ENCODE peak calls at places on chromosomes 3 and 15, in eight cellular contexts. U is stimulated activated CD4-positive, alpha-beta T cell treated with anti-CD3 and anti-CD28 coated beads, Interleukin-2, amount 100 ng/mL, for 48 hours; A is heart right ventricle; X is activated naive CD4-positive, alpha-beta T cell; F is DMS79; O is smooth muscle cell of the brain vasculature; C is retinal pigment epithelial cell; N is coronary artery. J is an unnamed sample.

GRCh38 chr3:72970942-72971341 is 25.7 kb upstream of the PPP4R2 start:
- DNase-seq in N (no peak), X (no peak), U (no peak), F (no peak), C (no peak), O (no peak), A (no peak), J (no peak)

GRCh38 chr15:74908635-74909034 is 2.0 kb upstream of the FAM219B start:
- DNase-seq in O (no peak), X (no peak), C (no peak), U (no peak), A (no peak), F (no peak), N (no peak), J (no peak)

GRCh38 chr3:71694358-71694999 is 30.7 kb downstream of the EIF4E3 start:
- DNase-seq in A (no peak), N (no peak), O (no peak), U (no peak), X (no peak), F (no peak), C (peak), J (no peak)

GRCh38 chr3:53074761-53075742 is 29.2 kb upstream of the SFMBT1 start:
- DNase-seq in U (no peak), A (no peak), C (no peak), O (no peak), X (no peak), N (no peak), F (no peak), J (no peak)

GRCh38 chr3:39185326-39185958 is 7.0 kb downstream of the XIRP1 start:
- DNase-seq in U (no peak), A (no peak), N (no peak), O (no peak), F (no peak), C (no peak), X (no peak), J (no peak)

GRCh38 chr15:99211926-99212325 is 37.5 kb downstream of the TTC23 start:
- DNase-seq in N (no peak), C (no peak), O (no peak), X (no peak), F (no peak), U (no peak), A (no peak), J (no peak)

GRCh38 chr15:85964471-85964870 is 115.2 kb upstream of the AGBL1 start:
- DNase-seq in F (no peak), O (no peak), U (no peak), A (no peak), X (no peak), N (no peak), C (no peak), J (no peak)

GRCh38 chr3:133803474-133803873 is 2.1 kb upstream of the SRPRB start:
- DNase-seq in A (no peak), O (no peak), X (no peak), N (no peak), C (no peak), U (no peak), F (no peak), J (no peak)

GRCh38 chr15:63858448-63858847 is 24.7 kb upstream of the HERC1 start:
- DNase-seq in N (no peak), C (no peak), A (no peak), O (no peak), U (no peak), F (no peak), X (no peak), J (no peak)

GRCh38 chr3:55565516-55565915 is 78.4 kb upstream of the WNT5A start:
- DNase-seq in U (no peak), N (no peak), A (no peak), C (no peak), F (no peak), O (no peak), X (no peak), J (no peak)

GRCh38 chr3:104763007-104763406 is 603.7 kb upstream of the ALCAM start:
- DNase-seq in U (no peak), O (peak), A (no peak), N (no peak), X (no peak), C (peak), F (no peak), J (no peak)

GRCh38 chr3:71226565-71227281 is 356.8 kb downstream of the FOXP1 start:
- DNase-seq in U (peak), C (no peak), X (peak), N (no peak), F (no peak), O (no peak), A (peak), J (no peak)

GRCh38 chr3:124292329-124292728 is 300.4 kb upstream of the ROPN1 start:
- DNase-seq in A (no peak), N (no peak), U (no peak), O (no peak), F (no peak), X (no peak), C (no peak), J (no peak)

GRCh38 chr15:70765504-70766281 is 2.3 kb upstream of the UACA start:
- DNase-seq in U (no peak), N (no peak), A (no peak), X (no peak), F (no peak), C (no peak), O (no peak), J (no peak)

GRCh38 chr3:69914395-69914794 is 85.1 kb upstream of the SAMMSON start:
- DNase-seq in F (no peak), O (no peak), N (no peak), C (no peak), X (no peak), U (no peak), A (no peak), J (no peak)

GRCh38 chr3:46673151-46674030 is 20.1 kb downstream of the ALS2CL start:
- DNase-seq in F (no peak), C (no peak), X (no peak), O (no peak), U (no peak), N (no peak), A (no peak), J (no peak)

GRCh38 chr15:48671381-48672022 is 26.0 kb upstream of the FBN1 start:
- DNase-seq in U (no peak), O (no peak), C (no peak), X (no peak), F (no peak), N (no peak), A (peak), J (no peak)

GRCh38 chr3:30724863-30725262 is 118.5 kb downstream of the TGFBR2 start:
- DNase-seq in F (no peak), U (no peak), A (no peak), C (no peak), N (no peak), X (no peak), O (no peak), J (no peak)

GRCh38 chr15:27993544-27993943 is 105.6 kb downstream of the OCA2 start:
- DNase-seq in A (no peak), F (no peak), U (no peak), O (no peak), C (no peak), X (no peak), N (no peak), J (no peak)

GRCh38 chr3:66856555-66856954 is 141.6 kb upstream of the KBTBD8 start:
- DNase-seq in U (no peak), N (no peak), O (no peak), X (no peak), A (no peak), C (no peak), F (no peak), J (no peak)

GRCh38 chr3:29436612-29437313 is 155.9 kb downstream of the RBMS3 start:
- DNase-seq in O (no peak), A (no peak), N (no peak), C (no peak), F (no peak), X (no peak), U (no peak), J (no peak)

GRCh38 chr3:160196511-160197104 is 28.6 kb upstream of the C3orf80 start:
- DNase-seq in F (no peak), C (no peak), N (peak), O (no peak), U (no peak), X (no peak), A (peak), J (no peak)

GRCh38 chr3:151686257-151686656 is 47.5 kb upstream of the AADACL2 start:
- DNase-seq in N (no peak), X (no peak), A (no peak), F (no peak), C (no peak), U (no peak), O (no peak), J (no peak)